ENCODE peak calls at places on chromosomes 5 and 9, in nine cellular contexts. N is T-helper 9 cell; S is frontal cortex; A is naive thymus-derived CD8-positive, alpha-beta T cell; X is stimulated activated naive CD8-positive, alpha-beta T cell treated with anti-CD3 and anti-CD28 coated beads, Interleukin-15, amount 100 ng/mL, for 72 hours; Q is midbrain; J is GM13976; W is hepatic stellate cell; V is fibroblast of lung. L is an unnamed sample.

GRCh38 chr5:173341911-173342535 is 13.8 kb upstream of the STC2 start:
- DNase-seq in N (no peak), S (no peak), A (no peak), X (no peak), Q (no peak), J (no peak), W (no peak), V (no peak), L (no peak)

GRCh38 chr5:43563321-43563720 is 6.4 kb upstream of the PAIP1 start:
- DNase-seq in N (no peak), S (no peak), A (no peak), X (no peak), Q (no peak), J (no peak), W (no peak), V (peak), L (no peak)

GRCh38 chr5:67478337-67478736 is 281.7 kb upstream of the CD180 start:
- DNase-seq in N (no peak), S (no peak), A (no peak), X (no peak), Q (no peak), J (no peak), W (no peak), V (no peak), L (no peak)

GRCh38 chr5:84729326-84729725 is 344.6 kb upstream of the EDIL3 start:
- DNase-seq in N (no peak), S (peak), A (no peak), X (no peak), Q (peak), J (no peak), W (no peak), V (peak), L (no peak)

GRCh38 chr5:81779125-81779934 is 28.4 kb upstream of the SSBP2 start:
- DNase-seq in N (peak), S (no peak), A (peak), X (peak), Q (peak), J (peak), W (no peak), V (peak), L (no peak)

GRCh38 chr5:134249469-134250379 is 23.9 kb upstream of the PPP2CA start:
- DNase-seq in N (no peak), S (no peak), A (no peak), X (no peak), Q (peak), J (no peak), W (no peak), V (peak), L (no peak)

GRCh38 chr5:1785062-1785461 is 14.6 kb downstream of the MRPL36 start:
- DNase-seq in N (no peak), S (no peak), A (peak), X (no peak), Q (no peak), J (no peak), W (no peak), V (no peak), L (no peak)

GRCh38 chr5:149381986-149382338 is 2.9 kb upstream of the IL17B start:
- DNase-seq in N (peak), S (peak), A (peak), X (peak), Q (peak), J (peak), W (peak), V (peak), L (peak)

GRCh38 chr9:116155700-116156045 is 2.1 kb downstream of the PAPPA start:
- DNase-seq in N (no peak), S (no peak), A (no peak), X (no peak), Q (peak), J (no peak), W (peak), V (peak), L (no peak)

GRCh38 chr9:77892171-77892570 is 139.4 kb downstream of the GNAQ start:
- DNase-seq in N (no peak), S (no peak), A (no peak), X (no peak), Q (no peak), J (peak), W (no peak), V (no peak), L (no peak)

GRCh38 chr5:102715405-102715804 is 39.7 kb upstream of the PAM start:
- DNase-seq in N (no peak), S (no peak), A (no peak), X (no peak), Q (no peak), J (no peak), W (peak), V (peak), L (no peak)

GRCh38 chr9:36543916-36544315 is 28.8 kb upstream of the MELK start:
- DNase-seq in N (no peak), S (no peak), A (no peak), X (no peak), Q (peak), J (no peak), W (no peak), V (peak), L (no peak)

GRCh38 chr5:33713087-33713486 is 178.7 kb downstream of the ADAMTS12 start:
- DNase-seq in N (no peak), S (no peak), A (no peak), X (no peak), Q (no peak), J (no peak), W (no peak), V (peak), L (no peak)

GRCh38 chr5:56683281-56683680 is 132.1 kb upstream of the MAP3K1 start:
- DNase-seq in N (no peak), S (no peak), A (no peak), X (no peak), Q (no peak), J (no peak), W (no peak), V (no peak), L (no peak)

GRCh38 chr5:134642931-134643530 is 5.6 kb upstream of the SEC24A start:
- DNase-seq in N (no peak), S (no peak), A (no peak), X (no peak), Q (no peak), J (no peak), W (no peak), V (no peak), L (no peak)

GRCh38 chr9:27019589-27019988 is 14.1 kb upstream of the LRRC19 start:
- DNase-seq in N (no peak), S (no peak), A (no peak), X (no peak), Q (no peak), J (no peak), W (no peak), V (peak), L (no peak)

GRCh38 chr5:111668713-111669112 is 88.3 kb downstream of the NREP start:
- DNase-seq in N (no peak), S (no peak), A (no peak), X (no peak), Q (no peak), J (no peak), W (no peak), V (no peak), L (no peak)

GRCh38 chr9:3528466-3528865 is 2.7 kb upstream of the RFX3 start:
- DNase-seq in N (peak), S (no peak), A (peak), X (peak), Q (no peak), J (peak), W (no peak), V (no peak), L (no peak)

GRCh38 chr5:154176191-154176590 is 14.3 kb upstream of the GALNT10 start:
- DNase-seq in N (no peak), S (no peak), A (no peak), X (no peak), Q (no peak), J (no peak), W (no peak), V (peak), L (no peak)

GRCh38 chr5:157464518-157465171 is 4.6 kb downstream of the NIPAL4 start:
- DNase-seq in N (no peak), S (no peak), A (no peak), X (peak), Q (no peak), J (peak), W (peak), V (peak), L (no peak)

GRCh38 chr5:142671276-142671675 is 14.6 kb downstream of the FGF1 start:
- DNase-seq in N (no peak), S (no peak), A (no peak), X (no peak), Q (no peak), J (no peak), W (no peak), V (no peak), L (no peak)

GRCh38 chr9:89720721-89721660 is 116.2 kb downstream of the GADD45G start:
- DNase-seq in N (no peak), S (no peak), A (no peak), X (no peak), Q (no peak), J (no peak), W (no peak), V (no peak), L (no peak)

GRCh38 chr9:79237861-79238260 is 333.9 kb upstream of the TLE4 start:
- DNase-seq in N (no peak), S (no peak), A (no peak), X (no peak), Q (no peak), J (no peak), W (no peak), V (peak), L (no peak)

GRCh38 chr5:96433066-96433447 is at the start of gene PCSK1:
- DNase-seq in N (no peak), S (no peak), A (no peak), X (no peak), Q (no peak), J (no peak), W (no peak), V (no peak), L (peak)

GRCh38 chr5:132261881-132262845 is 4.7 kb downstream of the PDLIM4 start:
- DNase-seq in N (no peak), S (no peak), A (no peak), X (no peak), Q (no peak), J (peak), W (no peak), V (no peak), L (no peak)